ENCODE peak calls at places on chromosomes 12 and 14, in five cellular contexts. O is Ammon's horn; X is CD4-positive, alpha-beta memory T cell; U is left colon; K is stimulated activated CD8-positive, alpha-beta memory T cell treated with anti-CD3 and anti-CD28 coated beads, Interleukin-4, amount 100 ng/mL, for 4 hours. H is an unnamed sample.
A peak's percentile ranks its signal among the peaks of the same experiment; 100 is the strongest.

GRCh38 chr12:4054643-4055042 is 181.4 kb upstream of the PARP11 start:
- DNase-seq in O (no peak), X (no peak), U (no peak), K (no peak), H (no peak)

GRCh38 chr12:95838125-95838524 is 20.6 kb upstream of the SNRPF start:
- DNase-seq in O (no peak), X (no peak), U (peak; percentile 71), K (no peak), H (no peak)

GRCh38 chr14:64388533-64389243 is 535 bp downstream of the MTHFD1 start:
- DNase-seq in O (no peak), X (no peak), U (peak; percentile 36), K (peak; percentile 11), H (no peak)

GRCh38 chr14:22887990-22888378 is 5.0 kb downstream of the REM2 start:
- DNase-seq in O (no peak), X (no peak), U (no peak), K (peak; percentile 39), H (peak; percentile 37)

GRCh38 chr12:57772429-57773322 is at the start of gene EEF1AKMT3:
- DNase-seq in O (peak; percentile 55), X (no peak), U (peak; percentile 77), K (no peak), H (no peak)

GRCh38 chr12:90460681-90461080 is 494.3 kb downstream of the CCER1 start:
- DNase-seq in O (no peak), X (no peak), U (no peak), K (no peak), H (no peak)

GRCh38 chr12:50568338-50569155 is 63.8 kb downstream of the DIP2B start:
- DNase-seq in O (no peak), X (no peak), U (no peak), K (no peak), H (no peak)

GRCh38 chr12:126389961-126390360 is 1324.7 kb downstream of the AACS start:
- DNase-seq in O (no peak), X (no peak), U (no peak), K (no peak), H (no peak)

GRCh38 chr12:20436367-20436766 is 68.0 kb downstream of the PDE3A start:
- DNase-seq in O (no peak), X (no peak), U (no peak), K (no peak), H (no peak)

GRCh38 chr14:38404100-38404541 is 148.2 kb upstream of the CLEC14A start:
- DNase-seq in O (no peak), X (no peak), U (no peak), K (no peak), H (no peak)

GRCh38 chr14:93276031-93276716 is 56.7 kb downstream of the BTBD7 start:
- DNase-seq in O (no peak), X (no peak), U (no peak), K (no peak), H (no peak)

GRCh38 chr14:91419044-91419397 is 1.4 kb upstream of the CCDC88C start:
- DNase-seq in O (no peak), X (peak; percentile 82), U (no peak), K (no peak), H (peak; percentile 48)

GRCh38 chr14:92690171-92691011 is 58.0 kb downstream of the LGMN start:
- DNase-seq in O (no peak), X (no peak), U (no peak), K (no peak), H (no peak)

GRCh38 chr12:50157259-50157658 is 9.9 kb downstream of the CERS5 start:
- DNase-seq in O (no peak), X (no peak), U (no peak), K (no peak), H (no peak)

GRCh38 chr12:112904571-112904970 is 2.2 kb upstream of the OAS1 start:
- DNase-seq in O (no peak), X (no peak), U (no peak), K (no peak), H (no peak)

GRCh38 chr14:102430212-102430908 is 67.6 kb downstream of the TECPR2 start:
- DNase-seq in O (no peak), X (no peak), U (no peak), K (no peak), H (no peak)

GRCh38 chr12:119802472-119802871 is 74.6 kb downstream of the CIT start:
- DNase-seq in O (peak; percentile 86), X (no peak), U (no peak), K (no peak), H (no peak)

GRCh38 chr12:28446031-28446430 is 255.8 kb downstream of the CCDC91 start:
- DNase-seq in O (no peak), X (no peak), U (no peak), K (no peak), H (no peak)

GRCh38 chr12:48671231-48671856 is 10.7 kb downstream of the KANSL2 start:
- DNase-seq in O (no peak), X (no peak), U (no peak), K (no peak), H (no peak)

GRCh38 chr12:22459872-22460490 is 84.4 kb downstream of the C2CD5 start:
- DNase-seq in O (peak; percentile 67), X (peak; percentile 43), U (no peak), K (no peak), H (no peak)

GRCh38 chr12:117189725-117190209 is 503 bp downstream of the FBXO21 start:
- DNase-seq in O (peak; percentile 29), X (no peak), U (no peak), K (no peak), H (peak; percentile 8)